ENCODE peak calls at places on chromosomes 11 and 22, in five cellular contexts. One of them, this sample, is unnamed.

GRCh38 chr11:120339394-120339890 is 3.2 kb downstream of the ARHGEF12 start:
- DNase-seq in Ammon's horn: peak; percentile 86
- DNase-seq in left ventricle myocardium inferior: no peak
- DNase-seq in activated CD8-positive, alpha-beta memory T cell treated with anti-CD3 and anti-CD28 coated beads for 48 hours: no peak
- DNase-seq in germinal center: no peak
- DNase-seq in this sample: no peak

GRCh38 chr11:39236916-39237315 is 2222.5 kb downstream of the LRRC4C start:
- DNase-seq in activated CD8-positive, alpha-beta memory T cell treated with anti-CD3 and anti-CD28 coated beads for 48 hours: no peak
- DNase-seq in Ammon's horn: no peak
- DNase-seq in left ventricle myocardium inferior: no peak
- DNase-seq in germinal center: no peak
- DNase-seq in this sample: no peak

GRCh38 chr11:27468209-27468608 is 4.4 kb downstream of the LGR4 start:
- DNase-seq in Ammon's horn: no peak
- DNase-seq in activated CD8-positive, alpha-beta memory T cell treated with anti-CD3 and anti-CD28 coated beads for 48 hours: no peak
- DNase-seq in left ventricle myocardium inferior: no peak
- DNase-seq in germinal center: no peak
- DNase-seq in this sample: peak; percentile 57

GRCh38 chr11:44338721-44339529 is 29.0 kb upstream of the ALX4 start:
- DNase-seq in activated CD8-positive, alpha-beta memory T cell treated with anti-CD3 and anti-CD28 coated beads for 48 hours: no peak
- DNase-seq in left ventricle myocardium inferior: no peak
- DNase-seq in germinal center: no peak
- DNase-seq in Ammon's horn: no peak
- DNase-seq in this sample: no peak

GRCh38 chr11:3969613-3970012 is 114.1 kb downstream of the STIM1 start:
- DNase-seq in left ventricle myocardium inferior: no peak
- DNase-seq in Ammon's horn: no peak
- DNase-seq in activated CD8-positive, alpha-beta memory T cell treated with anti-CD3 and anti-CD28 coated beads for 48 hours: no peak
- DNase-seq in germinal center: no peak
- DNase-seq in this sample: peak; percentile 19

GRCh38 chr11:6538456-6538855 is 41.4 kb downstream of the DNHD1 start:
- DNase-seq in left ventricle myocardium inferior: no peak
- DNase-seq in activated CD8-positive, alpha-beta memory T cell treated with anti-CD3 and anti-CD28 coated beads for 48 hours: no peak
- DNase-seq in germinal center: no peak
- DNase-seq in Ammon's horn: no peak
- DNase-seq in this sample: no peak

GRCh38 chr22:41565403-41566054 is 4.7 kb downstream of the CSDC2 start:
- DNase-seq in left ventricle myocardium inferior: no peak
- DNase-seq in activated CD8-positive, alpha-beta memory T cell treated with anti-CD3 and anti-CD28 coated beads for 48 hours: no peak
- DNase-seq in Ammon's horn: no peak
- DNase-seq in germinal center: no peak
- DNase-seq in this sample: peak; percentile 41

GRCh38 chr11:71204748-71205664 is 47.4 kb downstream of the SHANK2 start:
- DNase-seq in activated CD8-positive, alpha-beta memory T cell treated with anti-CD3 and anti-CD28 coated beads for 48 hours: no peak
- DNase-seq in germinal center: no peak
- DNase-seq in Ammon's horn: no peak
- DNase-seq in left ventricle myocardium inferior: no peak
- DNase-seq in this sample: no peak

GRCh38 chr11:13216019-13217006 is 61.3 kb upstream of the BMAL1 start:
- DNase-seq in Ammon's horn: no peak
- DNase-seq in activated CD8-positive, alpha-beta memory T cell treated with anti-CD3 and anti-CD28 coated beads for 48 hours: no peak
- DNase-seq in left ventricle myocardium inferior: no peak
- DNase-seq in germinal center: no peak
- DNase-seq in this sample: peak; percentile 92

GRCh38 chr11:86486261-86487030 is 111.8 kb downstream of the CCDC81 start:
- DNase-seq in Ammon's horn: peak; percentile 16
- DNase-seq in left ventricle myocardium inferior: no peak
- DNase-seq in germinal center: no peak
- DNase-seq in activated CD8-positive, alpha-beta memory T cell treated with anti-CD3 and anti-CD28 coated beads for 48 hours: no peak
- DNase-seq in this sample: peak; percentile 98

GRCh38 chr11:22780914-22781593 is 48.5 kb downstream of the SVIP start:
- DNase-seq in germinal center: no peak
- DNase-seq in activated CD8-positive, alpha-beta memory T cell treated with anti-CD3 and anti-CD28 coated beads for 48 hours: no peak
- DNase-seq in Ammon's horn: no peak
- DNase-seq in left ventricle myocardium inferior: no peak
- DNase-seq in this sample: no peak

GRCh38 chr22:20395181-20395896 is 1.4 kb downstream of the ZNF74 start:
- DNase-seq in activated CD8-positive, alpha-beta memory T cell treated with anti-CD3 and anti-CD28 coated beads for 48 hours: no peak
- DNase-seq in Ammon's horn: no peak
- DNase-seq in germinal center: no peak
- DNase-seq in left ventricle myocardium inferior: no peak
- DNase-seq in this sample: no peak

GRCh38 chr11:63915961-63916836 is 765 bp downstream of the RCOR2 start:
- DNase-seq in left ventricle myocardium inferior: peak; percentile 58
- DNase-seq in activated CD8-positive, alpha-beta memory T cell treated with anti-CD3 and anti-CD28 coated beads for 48 hours: no peak
- DNase-seq in germinal center: peak; percentile 53
- DNase-seq in Ammon's horn: no peak
- DNase-seq in this sample: peak; percentile 7

GRCh38 chr11:46593550-46594382 is at the start of gene AMBRA1:
- DNase-seq in activated CD8-positive, alpha-beta memory T cell treated with anti-CD3 and anti-CD28 coated beads for 48 hours: peak; percentile 65
- DNase-seq in germinal center: peak; percentile 79
- DNase-seq in Ammon's horn: peak; percentile 94
- DNase-seq in left ventricle myocardium inferior: peak; percentile 85
- DNase-seq in this sample: peak; percentile 89

GRCh38 chr11:68271023-68271780 is 571 bp downstream of the C11orf24 start:
- DNase-seq in activated CD8-positive, alpha-beta memory T cell treated with anti-CD3 and anti-CD28 coated beads for 48 hours: peak; percentile 13
- DNase-seq in germinal center: peak; percentile 83
- DNase-seq in left ventricle myocardium inferior: peak; percentile 47
- DNase-seq in Ammon's horn: peak; percentile 75
- DNase-seq in this sample: peak; percentile 78

GRCh38 chr11:61164610-61165424 is 3.6 kb upstream of the VPS37C start:
- DNase-seq in Ammon's horn: no peak
- DNase-seq in germinal center: no peak
- DNase-seq in activated CD8-positive, alpha-beta memory T cell treated with anti-CD3 and anti-CD28 coated beads for 48 hours: no peak
- DNase-seq in left ventricle myocardium inferior: no peak
- DNase-seq in this sample: no peak